ENCODE peak calls at places on chromosomes 3 and 15, in seven cellular contexts. T, B, D, P, C, O and K are unnamed samples.

GRCh38 chr3:152879790-152880174 is 44.9 kb downstream of the P2RY1 start:
- DNase-seq in T (no peak), B (no peak), D (no peak), P (no peak), C (no peak), O (no peak), K (no peak)

GRCh38 chr3:98561727-98562521 is 30.1 kb downstream of the GPR15 start:
- DNase-seq in T (no peak), B (peak), D (no peak), P (no peak), C (no peak), O (no peak), K (no peak)

GRCh38 chr3:196336319-196337145 is 1.7 kb downstream of the TM4SF19 start:
- DNase-seq in T (peak), B (no peak), D (no peak), P (no peak), C (no peak), O (no peak), K (peak)

GRCh38 chr3:9846231-9846630 is 2.4 kb upstream of the RPUSD3 start:
- DNase-seq in T (no peak), B (no peak), D (no peak), P (no peak), C (no peak), O (no peak), K (no peak)

GRCh38 chr3:157115069-157116006 is 44.6 kb downstream of the CCNL1 start:
- DNase-seq in T (no peak), B (no peak), D (no peak), P (no peak), C (no peak), O (no peak), K (no peak)

GRCh38 chr15:70171224-70171886 is 73.6 kb upstream of the TLE3 start:
- DNase-seq in T (no peak), B (no peak), D (no peak), P (no peak), C (no peak), O (no peak), K (no peak)

GRCh38 chr3:107797586-107797985 is 274.8 kb downstream of the BBX start:
- DNase-seq in T (no peak), B (no peak), D (no peak), P (no peak), C (no peak), O (no peak), K (no peak)

GRCh38 chr3:188212308-188212969 is 58.5 kb downstream of the LPP start:
- DNase-seq in T (no peak), B (no peak), D (no peak), P (no peak), C (no peak), O (no peak), K (no peak)

GRCh38 chr15:95556225-95556624 is 774.3 kb upstream of the NR2F2 start:
- DNase-seq in T (no peak), B (no peak), D (no peak), P (no peak), C (no peak), O (no peak), K (no peak)

GRCh38 chr3:183265157-183265642 is 12.1 kb downstream of the B3GNT5 start:
- DNase-seq in T (peak), B (no peak), D (no peak), P (no peak), C (no peak), O (no peak), K (no peak)

GRCh38 chr15:87871130-87871737 is 385.3 kb downstream of the NTRK3 start:
- DNase-seq in T (no peak), B (no peak), D (no peak), P (no peak), C (no peak), O (no peak), K (no peak)

GRCh38 chr3:71511446-71511845 is 72.1 kb downstream of the FOXP1 start:
- DNase-seq in T (no peak), B (no peak), D (no peak), P (no peak), C (no peak), O (no peak), K (no peak)

GRCh38 chr3:142987080-142987700 is 14.2 kb upstream of the U2SURP start:
- DNase-seq in T (no peak), B (peak), D (no peak), P (no peak), C (no peak), O (peak), K (peak)

GRCh38 chr3:116777181-116777840 is 67.7 kb downstream of the TUSC7 start:
- DNase-seq in T (no peak), B (no peak), D (no peak), P (no peak), C (no peak), O (no peak), K (no peak)

GRCh38 chr3:9779197-9779596 is 9.4 kb upstream of the CAMK1 start:
- DNase-seq in T (no peak), B (no peak), D (no peak), P (no peak), C (no peak), O (no peak), K (no peak)

GRCh38 chr15:98548172-98548971 is 100.0 kb upstream of the IGF1R start:
- DNase-seq in T (peak), B (no peak), D (peak), P (peak), C (peak), O (peak), K (no peak)

GRCh38 chr3:117814975-117815374 is 1105.4 kb downstream of the TUSC7 start:
- DNase-seq in T (no peak), B (no peak), D (no peak), P (no peak), C (no peak), O (no peak), K (no peak)

GRCh38 chr3:66037330-66037985 is 1.3 kb downstream of the MAGI1 start:
- DNase-seq in T (peak), B (no peak), D (peak), P (peak), C (no peak), O (no peak), K (no peak)

GRCh38 chr3:34212671-34213070 is 414.2 kb downstream of the PDCD6IP start:
- DNase-seq in T (peak), B (no peak), D (no peak), P (peak), C (no peak), O (no peak), K (no peak)

GRCh38 chr15:60704129-60704528 is 225.2 kb upstream of the ICE2 start:
- DNase-seq in T (no peak), B (no peak), D (no peak), P (no peak), C (peak), O (no peak), K (no peak)

GRCh38 chr3:39130693-39131265 is 22.6 kb downstream of the CSRNP1 start:
- DNase-seq in T (peak), B (no peak), D (no peak), P (no peak), C (no peak), O (no peak), K (no peak)

GRCh38 chr3:187361835-187362234 is 6.3 kb upstream of the RTP4 start:
- DNase-seq in T (no peak), B (no peak), D (no peak), P (no peak), C (no peak), O (no peak), K (no peak)